ENCODE peak calls at places on chromosomes 5 and 9, in nine cellular contexts. One of them, this sample, is unnamed.

GRCh38 chr9:118362596-118362995 is 658.4 kb downstream of the TLR4 start:
- DNase-seq in A549: no peak
- DNase-seq in cardiac fibroblast: no peak
- DNase-seq in BJ: no peak
- DNase-seq in GM12865: no peak
- DNase-seq in GM23338: no peak
- DNase-seq in AG04450: no peak
- DNase-seq in SK-N-MC: no peak
- DNase-seq in heart left ventricle: no peak
- DNase-seq in this sample: no peak

GRCh38 chr5:76785493-76785892 is 33.3 kb upstream of the F2RL1 start:
- DNase-seq in A549: peak
- DNase-seq in cardiac fibroblast: peak
- DNase-seq in BJ: no peak
- DNase-seq in GM12865: no peak
- DNase-seq in GM23338: no peak
- DNase-seq in AG04450: no peak
- DNase-seq in SK-N-MC: no peak
- DNase-seq in heart left ventricle: no peak
- DNase-seq in this sample: no peak

GRCh38 chr5:669111-669841 is 23.9 kb downstream of the TPPP start:
- DNase-seq in A549: no peak
- DNase-seq in cardiac fibroblast: no peak
- DNase-seq in BJ: no peak
- DNase-seq in GM12865: no peak
- DNase-seq in GM23338: peak
- DNase-seq in AG04450: no peak
- DNase-seq in SK-N-MC: no peak
- DNase-seq in heart left ventricle: peak
- DNase-seq in this sample: no peak

GRCh38 chr5:147481376-147481775 is 28.5 kb downstream of the DPYSL3 start:
- DNase-seq in A549: no peak
- DNase-seq in cardiac fibroblast: peak
- DNase-seq in BJ: no peak
- DNase-seq in GM12865: no peak
- DNase-seq in GM23338: no peak
- DNase-seq in AG04450: peak
- DNase-seq in SK-N-MC: no peak
- DNase-seq in heart left ventricle: no peak
- DNase-seq in this sample: peak

GRCh38 chr5:14718778-14719177 is 54.3 kb downstream of the OTULIN start:
- DNase-seq in A549: no peak
- DNase-seq in cardiac fibroblast: no peak
- DNase-seq in BJ: no peak
- DNase-seq in GM12865: no peak
- DNase-seq in GM23338: no peak
- DNase-seq in AG04450: no peak
- DNase-seq in SK-N-MC: no peak
- DNase-seq in heart left ventricle: no peak
- DNase-seq in this sample: no peak

GRCh38 chr9:82404484-82405280 is 416.1 kb downstream of the SPATA31D1 start:
- DNase-seq in A549: no peak
- DNase-seq in cardiac fibroblast: peak
- DNase-seq in BJ: no peak
- DNase-seq in GM12865: no peak
- DNase-seq in GM23338: no peak
- DNase-seq in AG04450: no peak
- DNase-seq in SK-N-MC: no peak
- DNase-seq in heart left ventricle: no peak
- DNase-seq in this sample: no peak

GRCh38 chr9:19138084-19138483 is 10.8 kb upstream of the PLIN2 start:
- DNase-seq in A549: no peak
- DNase-seq in cardiac fibroblast: no peak
- DNase-seq in BJ: no peak
- DNase-seq in GM12865: no peak
- DNase-seq in GM23338: no peak
- DNase-seq in AG04450: no peak
- DNase-seq in SK-N-MC: no peak
- DNase-seq in heart left ventricle: no peak
- DNase-seq in this sample: no peak

GRCh38 chr5:180129291-180130190 is 58.0 kb upstream of the RNF130 start:
- DNase-seq in A549: no peak
- DNase-seq in cardiac fibroblast: no peak
- DNase-seq in BJ: no peak
- DNase-seq in GM12865: no peak
- DNase-seq in GM23338: no peak
- DNase-seq in AG04450: no peak
- DNase-seq in SK-N-MC: no peak
- DNase-seq in heart left ventricle: no peak
- DNase-seq in this sample: no peak

GRCh38 chr5:10632110-10632903 is 68.4 kb downstream of the ANKRD33B start:
- DNase-seq in A549: no peak
- DNase-seq in cardiac fibroblast: peak
- DNase-seq in BJ: no peak
- DNase-seq in GM12865: peak
- DNase-seq in GM23338: no peak
- DNase-seq in AG04450: no peak
- DNase-seq in SK-N-MC: no peak
- DNase-seq in heart left ventricle: no peak
- DNase-seq in this sample: peak

GRCh38 chr9:120983259-120983837 is 56.8 kb upstream of the TRAF1 start:
- DNase-seq in A549: no peak
- DNase-seq in cardiac fibroblast: no peak
- DNase-seq in BJ: no peak
- DNase-seq in GM12865: peak
- DNase-seq in GM23338: no peak
- DNase-seq in AG04450: no peak
- DNase-seq in SK-N-MC: no peak
- DNase-seq in heart left ventricle: no peak
- DNase-seq in this sample: no peak

GRCh38 chr5:134406390-134406789 is 5.3 kb downstream of the CDKN2AIPNL start:
- DNase-seq in A549: no peak
- DNase-seq in cardiac fibroblast: no peak
- DNase-seq in BJ: no peak
- DNase-seq in GM12865: no peak
- DNase-seq in GM23338: no peak
- DNase-seq in AG04450: no peak
- DNase-seq in SK-N-MC: no peak
- DNase-seq in heart left ventricle: no peak
- DNase-seq in this sample: no peak

GRCh38 chr5:94432499-94432898 is 185.9 kb downstream of the KIAA0825 start:
- DNase-seq in A549: no peak
- DNase-seq in cardiac fibroblast: peak
- DNase-seq in BJ: peak
- DNase-seq in GM12865: no peak
- DNase-seq in GM23338: no peak
- DNase-seq in AG04450: no peak
- DNase-seq in SK-N-MC: no peak
- DNase-seq in heart left ventricle: no peak
- DNase-seq in this sample: peak

GRCh38 chr5:94431696-94432095 is 186.7 kb downstream of the KIAA0825 start:
- DNase-seq in A549: no peak
- DNase-seq in cardiac fibroblast: peak
- DNase-seq in BJ: no peak
- DNase-seq in GM12865: no peak
- DNase-seq in GM23338: no peak
- DNase-seq in AG04450: no peak
- DNase-seq in SK-N-MC: no peak
- DNase-seq in heart left ventricle: no peak
- DNase-seq in this sample: peak

GRCh38 chr5:94429566-94429965 is 188.8 kb downstream of the KIAA0825 start:
- DNase-seq in A549: no peak
- DNase-seq in cardiac fibroblast: no peak
- DNase-seq in BJ: no peak
- DNase-seq in GM12865: no peak
- DNase-seq in GM23338: no peak
- DNase-seq in AG04450: no peak
- DNase-seq in SK-N-MC: no peak
- DNase-seq in heart left ventricle: no peak
- DNase-seq in this sample: no peak

DNA sequence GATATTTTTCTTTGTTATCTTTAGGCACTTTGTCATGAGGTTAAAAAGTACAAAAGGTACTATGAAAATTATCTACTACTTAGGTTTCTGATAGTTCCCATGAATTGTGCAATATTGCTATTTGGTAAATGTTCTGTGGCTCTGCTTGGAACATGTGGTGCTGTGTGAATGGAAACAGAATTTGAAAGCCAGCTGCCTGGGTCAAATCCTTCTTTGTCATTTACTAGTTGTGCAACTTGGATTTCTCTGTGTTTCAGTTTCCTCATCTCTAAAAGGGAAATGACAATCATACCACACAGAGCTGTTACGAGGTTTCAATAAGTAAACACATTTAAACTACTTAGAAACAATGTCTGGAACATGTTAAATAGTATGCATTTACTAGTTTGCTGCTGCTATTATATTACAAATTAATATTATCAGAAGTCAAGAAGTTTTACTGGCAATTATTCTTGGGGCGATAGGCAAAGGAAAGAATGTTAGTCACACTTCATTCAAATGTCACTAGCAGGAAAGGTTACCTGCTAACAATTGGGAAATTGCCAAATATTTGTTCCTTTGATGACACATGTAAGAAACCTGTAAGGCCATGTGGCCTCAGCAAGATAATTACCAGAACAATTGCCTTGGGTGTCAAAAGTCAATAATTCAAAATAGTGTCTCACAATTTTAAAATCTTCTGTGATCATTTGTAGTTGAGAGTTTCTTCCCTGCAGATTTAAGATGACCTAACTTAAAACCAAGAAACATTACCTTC is 184.8 kb downstream of the KIAA0825 start:
- DNase-seq in A549: no peak
- DNase-seq in cardiac fibroblast: peak
- DNase-seq in BJ: peak
- DNase-seq in GM12865: peak
- DNase-seq in GM23338: no peak
- DNase-seq in AG04450: peak
- DNase-seq in SK-N-MC: no peak
- DNase-seq in heart left ventricle: no peak
- DNase-seq in this sample: peak
- H3K4me3 ChIP-seq in A549: no peak
- H3K4me3 ChIP-seq in cardiac fibroblast: no peak
- H3K4me3 ChIP-seq in BJ: no peak
- H3K4me3 ChIP-seq in GM12865: no peak
- H3K4me3 ChIP-seq in GM23338: no peak
- H3K4me3 ChIP-seq in AG04450: no peak
- H3K4me3 ChIP-seq in SK-N-MC: no peak
- H3K4me3 ChIP-seq in heart left ventricle: no peak
- H3K4me3 ChIP-seq in this sample: no peak

GRCh38 chr5:159655757-159656409 is 260.4 kb upstream of the ADRA1B start:
- DNase-seq in A549: no peak
- DNase-seq in cardiac fibroblast: no peak
- DNase-seq in BJ: no peak
- DNase-seq in GM12865: no peak
- DNase-seq in GM23338: no peak
- DNase-seq in AG04450: no peak
- DNase-seq in SK-N-MC: no peak
- DNase-seq in heart left ventricle: peak
- DNase-seq in this sample: no peak
- H3K4me3 ChIP-seq in A549: no peak
- H3K4me3 ChIP-seq in cardiac fibroblast: no peak
- H3K4me3 ChIP-seq in BJ: no peak
- H3K4me3 ChIP-seq in GM12865: no peak
- H3K4me3 ChIP-seq in GM23338: no peak
- H3K4me3 ChIP-seq in AG04450: no peak
- H3K4me3 ChIP-seq in SK-N-MC: no peak
- H3K4me3 ChIP-seq in heart left ventricle: no peak
- H3K4me3 ChIP-seq in this sample: no peak

GRCh38 chr5:139385061-139385889 is 2.2 kb upstream of the SLC23A1 start:
- DNase-seq in A549: no peak
- DNase-seq in cardiac fibroblast: no peak
- DNase-seq in BJ: no peak
- DNase-seq in GM12865: peak
- DNase-seq in GM23338: no peak
- DNase-seq in AG04450: no peak
- DNase-seq in SK-N-MC: no peak
- DNase-seq in heart left ventricle: peak
- DNase-seq in this sample: no peak

GRCh38 chr5:139386039-139386438 is 2.9 kb upstream of the SLC23A1 start:
- DNase-seq in A549: no peak
- DNase-seq in cardiac fibroblast: no peak
- DNase-seq in BJ: no peak
- DNase-seq in GM12865: no peak
- DNase-seq in GM23338: no peak
- DNase-seq in AG04450: no peak
- DNase-seq in SK-N-MC: no peak
- DNase-seq in heart left ventricle: peak
- DNase-seq in this sample: no peak

GRCh38 chr5:139383275-139383992 is at the start of gene SLC23A1:
- DNase-seq in A549: peak
- DNase-seq in cardiac fibroblast: no peak
- DNase-seq in BJ: no peak
- DNase-seq in GM12865: no peak
- DNase-seq in GM23338: no peak
- DNase-seq in AG04450: no peak
- DNase-seq in SK-N-MC: no peak
- DNase-seq in heart left ventricle: peak
- DNase-seq in this sample: no peak

GRCh38 chr5:139383993-139384590 is 995 bp upstream of the SLC23A1 start:
- DNase-seq in A549: no peak
- DNase-seq in cardiac fibroblast: no peak
- DNase-seq in BJ: no peak
- DNase-seq in GM12865: no peak
- DNase-seq in GM23338: no peak
- DNase-seq in AG04450: no peak
- DNase-seq in SK-N-MC: no peak
- DNase-seq in heart left ventricle: peak
- DNase-seq in this sample: no peak

DNA sequence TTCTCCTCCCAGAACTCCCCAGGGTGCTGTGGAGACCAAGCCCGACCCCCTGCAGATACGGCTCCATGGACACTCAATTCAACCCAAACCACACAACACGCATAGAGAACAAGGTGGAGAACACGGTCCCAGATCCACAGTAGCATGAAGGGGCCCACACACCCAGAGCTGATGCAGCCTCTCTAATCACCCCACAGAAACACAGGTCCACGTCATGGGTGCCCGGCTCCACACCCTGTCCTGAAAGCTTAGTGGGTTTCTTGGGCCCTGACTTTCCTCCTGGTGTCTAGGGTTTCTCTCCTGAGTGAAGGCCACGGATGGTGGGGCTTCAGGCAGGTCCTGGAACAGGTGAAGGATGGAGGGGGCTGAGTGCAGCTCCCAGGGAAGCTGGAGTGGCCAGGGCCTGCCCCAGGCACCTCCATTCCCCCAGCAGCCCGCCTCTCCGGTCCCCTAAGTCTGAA is 1.5 kb upstream of the SLC23A1 start:
- DNase-seq in A549: no peak
- DNase-seq in cardiac fibroblast: no peak
- DNase-seq in BJ: no peak
- DNase-seq in GM12865: peak
- DNase-seq in GM23338: no peak
- DNase-seq in AG04450: no peak
- DNase-seq in SK-N-MC: no peak
- DNase-seq in heart left ventricle: peak
- DNase-seq in this sample: no peak
- H3K4me3 ChIP-seq in A549: no peak
- H3K4me3 ChIP-seq in cardiac fibroblast: no peak
- H3K4me3 ChIP-seq in BJ: no peak
- H3K4me3 ChIP-seq in GM12865: no peak
- H3K4me3 ChIP-seq in GM23338: no peak
- H3K4me3 ChIP-seq in AG04450: no peak
- H3K4me3 ChIP-seq in SK-N-MC: no peak
- H3K4me3 ChIP-seq in heart left ventricle: peak
- H3K4me3 ChIP-seq in this sample: no peak

GRCh38 chr9:136341042-136341655 is 13.8 kb downstream of the GPSM1 start:
- DNase-seq in A549: no peak
- DNase-seq in cardiac fibroblast: no peak
- DNase-seq in BJ: no peak
- DNase-seq in GM12865: no peak
- DNase-seq in GM23338: no peak
- DNase-seq in AG04450: no peak
- DNase-seq in SK-N-MC: no peak
- DNase-seq in heart left ventricle: peak
- DNase-seq in this sample: no peak
- H3K4me3 ChIP-seq in A549: no peak
- H3K4me3 ChIP-seq in cardiac fibroblast: no peak
- H3K4me3 ChIP-seq in BJ: no peak
- H3K4me3 ChIP-seq in GM12865: no peak
- H3K4me3 ChIP-seq in GM23338: no peak
- H3K4me3 ChIP-seq in AG04450: no peak
- H3K4me3 ChIP-seq in SK-N-MC: no peak
- H3K4me3 ChIP-seq in heart left ventricle: no peak
- H3K4me3 ChIP-seq in this sample: no peak

This sample was measured in skeletal muscle cell.